ENCODE peak calls at places on chromosomes 6 and 20, in nine cellular contexts. N, E, U, Q, L, S, X, V and H are unnamed samples.

GRCh38 chr20:51528263-51529026 is 14.1 kb downstream of the NFATC2 start:
- DNase-seq in N (no peak), E (no peak), U (no peak), Q (no peak), L (no peak), S (no peak), X (no peak), V (no peak), H (no peak)

GRCh38 chr6:43575772-43576551 is at the start of the genes POLH and XPO5:
- DNase-seq in N (peak; percentile 89), E (peak; percentile 85), U (peak; percentile 93), Q (peak; percentile 81), L (peak; percentile 92), S (peak; percentile 86), X (peak; percentile 96), V (peak; percentile 97), H (peak; percentile 99)

GRCh38 chr6:100134703-100135102 is 140.7 kb upstream of the MCHR2 start:
- DNase-seq in N (no peak), E (no peak), U (peak; percentile 37), Q (no peak), L (no peak), S (no peak), X (no peak), V (no peak), H (no peak)

GRCh38 chr6:106162926-106163325 is 76.8 kb downstream of the PRDM1 start:
- DNase-seq in N (no peak), E (peak; percentile 35), U (no peak), Q (no peak), L (no peak), S (no peak), X (no peak), V (no peak), H (no peak)

GRCh38 chr20:53263554-53264438 is 291.6 kb downstream of the TSHZ2 start:
- DNase-seq in N (no peak), E (no peak), U (no peak), Q (no peak), L (no peak), S (no peak), X (no peak), V (no peak), H (no peak)

GRCh38 chr6:142301421-142302391 is at the start of gene ADGRG6:
- DNase-seq in N (peak; percentile 43), E (peak; percentile 39), U (peak; percentile 30), Q (peak; percentile 57), L (peak; percentile 72), S (no peak), X (peak; percentile 76), V (peak; percentile 86), H (peak; percentile 11)

GRCh38 chr6:169186496-169187169 is 67.0 kb downstream of the THBS2 start:
- DNase-seq in N (no peak), E (no peak), U (no peak), Q (no peak), L (no peak), S (no peak), X (no peak), V (no peak), H (no peak)

GRCh38 chr20:63093966-63094766 is 87.4 kb upstream of the BHLHE23 start:
- DNase-seq in N (no peak), E (no peak), U (no peak), Q (no peak), L (peak; percentile 10), S (no peak), X (peak; percentile 22), V (no peak), H (no peak)

GRCh38 chr6:35786810-35787209 is 6.0 kb downstream of the CLPSL1 start:
- DNase-seq in N (peak; percentile 29), E (no peak), U (no peak), Q (no peak), L (no peak), S (no peak), X (no peak), V (no peak), H (no peak)

GRCh38 chr6:31814677-31815024 is 432 bp downstream of the HSPA1L start:
- DNase-seq in N (peak; percentile 97), E (peak; percentile 97), U (peak; percentile 99), Q (peak; percentile 90), L (peak; percentile 91), S (peak; percentile 95), X (peak; percentile 93), V (peak; percentile 96), H (peak; percentile 100)

GRCh38 chr6:24788031-24788665 is 10.6 kb downstream of the ARMH2 start:
- DNase-seq in N (no peak), E (no peak), U (peak; percentile 63), Q (no peak), L (no peak), S (no peak), X (no peak), V (no peak), H (no peak)

GRCh38 chr6:21595951-21596378 is 2.4 kb downstream of the SOX4 start:
- DNase-seq in N (peak; percentile 30), E (no peak), U (no peak), Q (no peak), L (no peak), S (peak; percentile 29), X (peak; percentile 58), V (no peak), H (no peak)

GRCh38 chr6:27144740-27145079 is 102.8 kb upstream of the PRSS16 start:
- DNase-seq in N (no peak), E (no peak), U (no peak), Q (no peak), L (no peak), S (no peak), X (no peak), V (no peak), H (no peak)

GRCh38 chr20:1184638-1185315 is at the start of gene TMEM74B:
- DNase-seq in N (no peak), E (no peak), U (no peak), Q (no peak), L (peak; percentile 27), S (no peak), X (peak; percentile 68), V (peak; percentile 34), H (peak; percentile 70)